ENCODE peak calls at places on chromosomes 6 and 20, in four cellular contexts. E is retina, N is cardiac muscle cell, T is astrocyte of the hippocampus. H is an unnamed sample.
A peak's percentile ranks its signal among the peaks of the same experiment; 100 is the strongest.

GRCh38 chr20:46312075-46312944 is 4.0 kb upstream of the CDH22 start:
- DNase-seq in N (peak; percentile 77), T (peak; percentile 17), E (peak; percentile 32), H (no peak)

GRCh38 chr6:168165891-168166290 is 86.9 kb upstream of the FRMD1 start:
- DNase-seq in N (no peak), E (no peak), T (no peak), H (no peak)

GRCh38 chr6:159217595-159218275 is 48.5 kb downstream of the FNDC1 start:
- DNase-seq in E (peak; percentile 68), T (peak; percentile 74), N (peak; percentile 23), H (peak; percentile 2)

GRCh38 chr6:132199343-132199742 is 201.9 kb downstream of the MOXD1 start:
- DNase-seq in E (no peak), N (no peak), T (peak; percentile 56), H (no peak)

GRCh38 chr6:1227935-1228753 is 83.8 kb upstream of the FOXQ1 start:
- DNase-seq in T (no peak), E (no peak), N (no peak), H (no peak)

GRCh38 chr6:25352265-25352664 is 73.1 kb downstream of the CARMIL1 start:
- DNase-seq in T (no peak), N (no peak), E (no peak), H (no peak)

GRCh38 chr6:166402582-166403277 is 20.0 kb upstream of the MPC1 start:
- DNase-seq in N (no peak), E (no peak), T (no peak), H (no peak)

GRCh38 chr6:84428300-84428907 is 201.0 kb upstream of the CEP162 start:
- DNase-seq in E (peak; percentile 23), N (peak; percentile 75), T (peak; percentile 79), H (peak; percentile 42)

H was measured in SHP77.